ENCODE peak calls at places on chromosomes 4 and X, in eight cellular contexts. O is pancreas, P is Panc1, U is fibroblast of lung, N is thyroid gland, Q is prostate gland, E is neuronal stem cell, H is mammary epithelial cell. I is an unnamed sample. For H3K4me1 and H3K36me3, the result is how much of the 10 kb centered on the place peaks cover.

GRCh38 chr4:153205028-153205648 is 895 bp downstream of the TRIM2 start:
- DNase-seq in O (peak), P (no peak), U (no peak), N (peak), Q (peak), E (no peak), H (no peak), I (no peak)

GRCh38 chr4:15451181-15451865 is 18.4 kb upstream of the CC2D2A start:
- DNase-seq in O (no peak), P (no peak), U (peak), N (no peak), Q (no peak), E (no peak), H (no peak), I (no peak)

GRCh38 chr4:47061435-47061834 is 30.1 kb downstream of the GABRB1 start:
- DNase-seq in O (no peak), P (no peak), U (peak), N (no peak), Q (no peak), E (no peak), H (no peak), I (no peak)

GRCh38 chr4:76279462-76279861 is 27.1 kb upstream of the STBD1 start:
- DNase-seq in O (no peak), P (no peak), U (no peak), N (no peak), Q (no peak), E (no peak), H (no peak), I (no peak)

GRCh38 chrX:11899091-11899490 is 141.1 kb downstream of the MSL3 start:
- DNase-seq in O (no peak), P (no peak), U (peak), N (no peak), Q (no peak), E (no peak), H (peak), I (no peak)

GRCh38 chr4:5399790-5400421 is 308.5 kb downstream of the EVC2 start:
- DNase-seq in O (no peak), P (no peak), U (peak), N (no peak), Q (no peak), E (peak), H (no peak), I (no peak)

GRCh38 chr4:10032625-10033024 is 11.3 kb upstream of the SLC2A9 start:
- DNase-seq in O (peak), P (no peak), U (peak), N (peak), Q (no peak), E (no peak), H (peak), I (no peak)

GRCh38 chr4:13478707-13479106 is 5.4 kb downstream of the RAB28 start:
- DNase-seq in O (no peak), P (no peak), U (no peak), N (no peak), Q (no peak), E (no peak), H (no peak), I (no peak)

GRCh38 chrX:49915352-49916222 is 6.8 kb upstream of the CLCN5 start:
- DNase-seq in O (peak), P (peak), U (peak), N (peak), Q (peak), E (peak), H (peak), I (no peak)

GRCh38 chr4:110503588-110504435 is 27.9 kb downstream of the ENPEP start:
- DNase-seq in O (no peak), P (no peak), U (peak), N (no peak), Q (no peak), E (no peak), H (no peak), I (no peak)

GRCh38 chr4:170022211-170022610 is 4.0 kb downstream of the MFAP3L start:
- DNase-seq in O (no peak), P (no peak), U (no peak), N (no peak), Q (no peak), E (no peak), H (no peak), I (no peak)

GRCh38 chrX:121579016-121579760 is 531.8 kb downstream of the GLUD2 start:
- DNase-seq in O (no peak), P (peak), U (no peak), N (no peak), Q (no peak), E (no peak), H (peak), I (no peak)

GRCh38 chr4:73735231-73735630 is 5.1 kb upstream of the CXCL8 start:
- DNase-seq in O (no peak), P (no peak), U (peak), N (no peak), Q (no peak), E (no peak), H (peak), I (no peak)

GRCh38 chr4:82017680-82018079 is 356.1 kb downstream of the HNRNPD start:
- DNase-seq in O (no peak), P (no peak), U (peak), N (no peak), Q (no peak), E (peak), H (peak), I (no peak)

GRCh38 chr4:42478509-42478908 is 81.2 kb downstream of the SHISA3 start:
- DNase-seq in O (no peak), P (no peak), U (no peak), N (no peak), Q (no peak), E (no peak), H (no peak), I (no peak)

GRCh38 chrX:22060952-22061351 is 28.8 kb downstream of the PHEX start:
- DNase-seq in O (no peak), P (no peak), U (peak), N (no peak), Q (no peak), E (no peak), H (no peak), I (no peak)

GRCh38 chrX:139734996-139735395 is 27.0 kb upstream of the MCF2 start:
- DNase-seq in O (no peak), P (no peak), U (no peak), N (no peak), Q (no peak), E (no peak), H (peak), I (no peak)

GRCh38 chr4:84535901-84536300 is 36.8 kb upstream of the NKX6-1 start:
- DNase-seq in O (no peak), P (no peak), U (no peak), N (no peak), Q (no peak), E (no peak), H (no peak), I (no peak)

GRCh38 chr4:108203377-108203776 is 34.6 kb upstream of the LEF1 start:
- DNase-seq in O (no peak), P (no peak), U (no peak), N (no peak), Q (no peak), E (no peak), H (no peak), I (no peak)

GRCh38 chr4:6090936-6091335 is 72.7 kb upstream of the C4orf50 start:
- DNase-seq in O (no peak), P (no peak), U (no peak), N (no peak), Q (no peak), E (no peak), H (no peak), I (no peak)

GRCh38 chrX:56057325-56057724 is 174.8 kb upstream of the KLF8 start:
- DNase-seq in O (no peak), P (no peak), U (no peak), N (no peak), Q (no peak), E (no peak), H (no peak), I (peak)

GRCh38 chr4:13540446-13541175 is 3.7 kb downstream of the NKX3-2 start:
- DNase-seq in O (no peak), P (no peak), U (no peak), N (no peak), Q (no peak), E (no peak), H (no peak), I (no peak)

GRCh38 chrX:7789200-7789599 is 53.8 kb upstream of the VCX start:
- DNase-seq in O (no peak), P (no peak), U (no peak), N (no peak), Q (no peak), E (no peak), H (no peak), I (no peak)

GRCh38 chr4:96593422-96593821 is 753.5 kb downstream of the PDHA2 start:
- DNase-seq in O (peak), P (no peak), U (no peak), N (no peak), Q (no peak), E (no peak), H (no peak), I (no peak)

GRCh38 chr4:47852121-47852520 is 14.3 kb upstream of the CORIN start:
- DNase-seq in O (no peak), P (no peak), U (peak), N (no peak), Q (peak), E (no peak), H (peak), I (no peak)

GRCh38 chr4:120066182-120066524 is 495 bp downstream of the MAD2L1 start:
- DNase-seq in O (no peak), P (no peak), U (no peak), N (no peak), Q (no peak), E (no peak), H (no peak), I (no peak)

GRCh38 chrX:23331701-23332100 is 2.9 kb upstream of the PTCHD1 start:
- DNase-seq in O (no peak), P (no peak), U (no peak), N (no peak), Q (no peak), E (no peak), H (no peak), I (no peak)

GRCh38 chrX:130869239-130869638 is 33.8 kb downstream of the ENOX2 start:
- DNase-seq in O (no peak), P (no peak), U (no peak), N (no peak), Q (no peak), E (no peak), H (no peak), I (no peak)

GRCh38 chr4:131046821-131047220 is 1950.9 kb downstream of the C4orf33 start:
- DNase-seq in O (no peak), P (no peak), U (no peak), N (no peak), Q (no peak), E (no peak), H (no peak), I (no peak)

GRCh38 chrX:154021131-154021611 is 1.5 kb upstream of the IRAK1 start:
- DNase-seq in O (no peak), P (no peak), U (peak), N (no peak), Q (no peak), E (no peak), H (no peak), I (no peak)

GRCh38 chr4:152380919-152381318 is 155.0 kb downstream of the FBXW7 start:
- DNase-seq in O (no peak), P (no peak), U (no peak), N (no peak), Q (no peak), E (no peak), H (no peak), I (no peak)

GRCh38 chrX:53074987-53075386 is 7.2 kb upstream of the TSPYL2 start:
- DNase-seq in O (no peak), P (no peak), U (no peak), N (no peak), Q (no peak), E (no peak), H (no peak), I (no peak)

GRCh38 chrX:124986284-124986683 is 333.4 kb upstream of the TEX13C start:
- DNase-seq in O (no peak), P (no peak), U (no peak), N (no peak), Q (no peak), E (no peak), H (no peak), I (no peak)

GRCh38 chr4:1325176-1325480 is 21.9 kb upstream of the UVSSA start:
- DNase-seq in O (no peak), P (no peak), U (no peak), N (no peak), Q (no peak), E (no peak), H (no peak), I (peak)
- H3K4me3 ChIP-seq in O (no peak), P (no peak), U (no peak), N (no peak), Q (no peak), E (no peak), H (no peak), I (no peak)

DNA sequence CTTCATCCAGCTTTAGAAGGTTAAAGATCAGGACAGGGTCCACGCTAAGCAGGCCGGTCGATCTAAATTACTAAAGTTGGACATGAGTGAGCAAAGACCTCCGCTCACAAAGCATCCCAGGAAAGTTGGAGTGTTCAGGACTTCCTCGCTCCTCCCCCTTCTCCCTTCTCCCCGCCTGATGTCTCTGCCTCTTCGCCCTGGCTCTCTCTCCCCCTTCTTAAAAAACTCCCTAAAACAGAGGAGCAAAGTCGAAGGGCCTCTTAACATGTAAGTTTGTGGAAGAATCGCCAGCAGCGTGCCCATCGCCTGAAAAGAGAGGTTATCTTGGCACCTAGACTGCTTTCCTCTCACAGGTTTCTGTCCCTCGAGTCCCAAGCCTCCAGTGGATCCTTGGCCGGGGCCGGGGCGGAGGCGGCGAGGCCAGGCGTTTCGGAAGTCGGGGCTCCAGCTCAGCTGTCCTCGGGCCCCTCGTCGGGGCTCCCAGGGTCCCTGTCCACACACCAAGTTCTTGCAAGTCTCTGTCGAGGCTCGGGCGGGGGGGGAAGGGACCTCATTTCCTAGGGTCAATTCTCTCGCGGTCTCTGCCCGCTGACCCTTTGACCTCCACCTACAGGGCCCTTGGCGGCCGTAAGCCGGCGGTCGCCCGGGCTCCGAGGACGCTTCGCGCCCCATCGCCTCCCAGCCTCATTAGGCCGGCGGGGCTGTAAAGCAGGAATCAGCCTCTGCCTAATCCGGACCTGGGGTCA is 7.6 kb downstream of the ZIC3 start:
- DNase-seq in O (no peak), P (no peak), U (no peak), N (no peak), Q (no peak), E (no peak), H (no peak), I (no peak)
- H3K4me1 ChIP-seq in O (under half), P (under half), U (under half), N (under half), Q (under half), E (under half), H (under half), I (under half)

GRCh38 chr4:148074462-148074861 is 342.6 kb downstream of the ARHGAP10 start:
- DNase-seq in O (no peak), P (no peak), U (no peak), N (no peak), Q (no peak), E (no peak), H (no peak), I (no peak)

GRCh38 chr4:148073349-148073748 is 341.5 kb downstream of the ARHGAP10 start:
- DNase-seq in O (no peak), P (no peak), U (no peak), N (no peak), Q (no peak), E (no peak), H (no peak), I (no peak)

GRCh38 chr4:148075438-148075837 is 343.6 kb downstream of the ARHGAP10 start:
- DNase-seq in O (no peak), P (no peak), U (no peak), N (no peak), Q (no peak), E (no peak), H (no peak), I (no peak)

GRCh38 chr4:148079945-148080344 is 348.1 kb downstream of the ARHGAP10 start:
- DNase-seq in O (no peak), P (no peak), U (no peak), N (no peak), Q (no peak), E (no peak), H (no peak), I (no peak)

GRCh38 chr4:148076964-148077363 is 345.1 kb downstream of the ARHGAP10 start:
- DNase-seq in O (no peak), P (no peak), U (peak), N (no peak), Q (no peak), E (no peak), H (no peak), I (no peak)
- H3K36me3 ChIP-seq in O (under half), P (under half), U (under half), N (under half), Q (under half), E (under half), H (under half), I (under half)

GRCh38 chr4:26579169-26579568 is 4.7 kb upstream of the TBC1D19 start:
- DNase-seq in O (no peak), P (no peak), U (no peak), N (no peak), Q (no peak), E (no peak), H (no peak), I (no peak)
- H3K4me3 ChIP-seq in O (no peak), P (no peak), U (no peak), N (no peak), Q (no peak), E (no peak), H (no peak), I (no peak)

GRCh38 chrX:40007136-40007535 is 90.6 kb downstream of the BCOR start:
- DNase-seq in O (no peak), P (no peak), U (no peak), N (no peak), Q (no peak), E (no peak), H (no peak), I (no peak)
- H3K4me1 ChIP-seq in O (under half), P (under half), U (under half), N (under half), Q (under half), E (under half), H (under half), I (under half)